ENCODE peak calls at places on chromosomes 5 and 9, in eight cellular contexts. W, Z, G, Q, P, C, J and O are unnamed samples.

GRCh38 chr9:95249986-95250385 is 67.5 kb downstream of the FANCC start:
- DNase-seq in W (no peak), Z (no peak), G (no peak), Q (no peak), P (no peak), C (no peak), J (no peak), O (no peak)

GRCh38 chr5:138212828-138213160 is 329 bp downstream of the CDC23 start:
- DNase-seq in W (peak), Z (no peak), G (peak), Q (peak), P (peak), C (peak), J (no peak), O (no peak)

GRCh38 chr5:37789991-37790390 is 49.9 kb downstream of the GDNF start:
- DNase-seq in W (no peak), Z (no peak), G (peak), Q (no peak), P (no peak), C (no peak), J (no peak), O (no peak)

GRCh38 chr5:125011982-125012381 is 265.5 kb upstream of the ZNF608 start:
- DNase-seq in W (no peak), Z (no peak), G (no peak), Q (no peak), P (no peak), C (no peak), J (no peak), O (no peak)

GRCh38 chr9:21584890-21585289 is 102.8 kb upstream of the IFNE start:
- DNase-seq in W (no peak), Z (no peak), G (no peak), Q (no peak), P (no peak), C (no peak), J (no peak), O (no peak)

GRCh38 chr5:132204330-132204729 is 23.3 kb downstream of the P4HA2 start:
- DNase-seq in W (no peak), Z (no peak), G (no peak), Q (no peak), P (no peak), C (no peak), J (no peak), O (no peak)

GRCh38 chr9:13171261-13171660 is 108.2 kb downstream of the MPDZ start:
- DNase-seq in W (no peak), Z (no peak), G (peak), Q (no peak), P (no peak), C (no peak), J (no peak), O (no peak)

GRCh38 chr9:92642599-92642998 is 27.3 kb downstream of the IPPK start:
- DNase-seq in W (no peak), Z (peak), G (no peak), Q (peak), P (no peak), C (no peak), J (no peak), O (no peak)

GRCh38 chr5:11525020-11525419 is 379.2 kb downstream of the CTNND2 start:
- DNase-seq in W (no peak), Z (no peak), G (no peak), Q (no peak), P (no peak), C (no peak), J (no peak), O (no peak)

GRCh38 chr9:8880031-8880430 is 1080.5 kb upstream of the DMAC1 start:
- DNase-seq in W (no peak), Z (no peak), G (no peak), Q (no peak), P (no peak), C (no peak), J (no peak), O (no peak)

GRCh38 chr5:80216753-80217596 is 38.9 kb downstream of the SERINC5 start:
- DNase-seq in W (no peak), Z (peak), G (no peak), Q (no peak), P (no peak), C (peak), J (no peak), O (peak)

GRCh38 chr5:33462456-33462855 is 21.7 kb downstream of the TARS1 start:
- DNase-seq in W (no peak), Z (no peak), G (no peak), Q (no peak), P (no peak), C (no peak), J (no peak), O (no peak)

GRCh38 chr9:113737414-113738271 is 138.5 kb upstream of the ZNF618 start:
- DNase-seq in W (no peak), Z (no peak), G (peak), Q (peak), P (peak), C (peak), J (peak), O (no peak)

GRCh38 chr5:111347021-111347420 is 122.8 kb downstream of the CAMK4 start:
- DNase-seq in W (no peak), Z (no peak), G (no peak), Q (no peak), P (no peak), C (no peak), J (no peak), O (no peak)

GRCh38 chr5:135999396-136000139 is 29.2 kb upstream of the TGFBI start:
- DNase-seq in W (no peak), Z (no peak), G (peak), Q (no peak), P (no peak), C (no peak), J (no peak), O (no peak)

GRCh38 chr5:40401281-40401680 is 278.4 kb upstream of the PTGER4 start:
- DNase-seq in W (no peak), Z (no peak), G (peak), Q (no peak), P (no peak), C (no peak), J (no peak), O (no peak)

GRCh38 chr5:136769900-136770684 is 404.7 kb upstream of the TRPC7 start:
- DNase-seq in W (no peak), Z (peak), G (peak), Q (peak), P (peak), C (peak), J (no peak), O (peak)

GRCh38 chr5:7517006-7517405 is 121.1 kb downstream of the ADCY2 start:
- DNase-seq in W (no peak), Z (no peak), G (no peak), Q (no peak), P (no peak), C (no peak), J (no peak), O (no peak)

GRCh38 chr5:36682499-36682898 is 76.1 kb downstream of the SLC1A3 start:
- DNase-seq in W (no peak), Z (no peak), G (no peak), Q (no peak), P (no peak), C (no peak), J (no peak), O (no peak)

GRCh38 chr5:107396351-107396690 is 274.4 kb downstream of the EFNA5 start:
- DNase-seq in W (no peak), Z (no peak), G (no peak), Q (no peak), P (no peak), C (no peak), J (no peak), O (no peak)

GRCh38 chr5:43338856-43339255 is 25.6 kb upstream of the HMGCS1 start:
- DNase-seq in W (no peak), Z (no peak), G (no peak), Q (no peak), P (no peak), C (no peak), J (no peak), O (no peak)

GRCh38 chr5:123520677-123521247 is 8.8 kb downstream of the CSNK1G3 start:
- DNase-seq in W (no peak), Z (no peak), G (no peak), Q (no peak), P (no peak), C (no peak), J (no peak), O (no peak)

GRCh38 chr5:111755942-111756353 is 1.0 kb downstream of the NREP start:
- DNase-seq in W (no peak), Z (no peak), G (peak), Q (no peak), P (no peak), C (no peak), J (no peak), O (no peak)

GRCh38 chr9:8845376-8845775 is 1045.8 kb upstream of the DMAC1 start:
- DNase-seq in W (no peak), Z (no peak), G (no peak), Q (no peak), P (no peak), C (no peak), J (no peak), O (no peak)

GRCh38 chr5:150139334-150139733 is 16.3 kb downstream of the PDGFRB start:
- DNase-seq in W (no peak), Z (no peak), G (peak), Q (no peak), P (no peak), C (no peak), J (no peak), O (no peak)

GRCh38 chr9:121222524-121223171 is 21.0 kb upstream of the RAB14 start:
- DNase-seq in W (no peak), Z (no peak), G (peak), Q (no peak), P (no peak), C (no peak), J (no peak), O (no peak)

GRCh38 chr9:6538666-6539071 is 106.9 kb downstream of the GLDC start:
- DNase-seq in W (no peak), Z (no peak), G (peak), Q (no peak), P (no peak), C (no peak), J (no peak), O (no peak)

GRCh38 chr5:31987985-31988710 is 186.0 kb downstream of the GOLPH3 start:
- DNase-seq in W (no peak), Z (no peak), G (peak), Q (no peak), P (peak), C (no peak), J (no peak), O (no peak)

GRCh38 chr9:86827893-86828292 is 119.4 kb downstream of the GAS1 start:
- DNase-seq in W (no peak), Z (no peak), G (peak), Q (no peak), P (no peak), C (no peak), J (no peak), O (no peak)

GRCh38 chr5:79105868-79106267 is 5.7 kb upstream of the BHMT start:
- DNase-seq in W (no peak), Z (no peak), G (no peak), Q (no peak), P (peak), C (no peak), J (no peak), O (no peak)

GRCh38 chr5:3537942-3538341 is 57.7 kb upstream of the IRX1 start:
- DNase-seq in W (no peak), Z (no peak), G (no peak), Q (no peak), P (no peak), C (no peak), J (no peak), O (no peak)

DNA sequence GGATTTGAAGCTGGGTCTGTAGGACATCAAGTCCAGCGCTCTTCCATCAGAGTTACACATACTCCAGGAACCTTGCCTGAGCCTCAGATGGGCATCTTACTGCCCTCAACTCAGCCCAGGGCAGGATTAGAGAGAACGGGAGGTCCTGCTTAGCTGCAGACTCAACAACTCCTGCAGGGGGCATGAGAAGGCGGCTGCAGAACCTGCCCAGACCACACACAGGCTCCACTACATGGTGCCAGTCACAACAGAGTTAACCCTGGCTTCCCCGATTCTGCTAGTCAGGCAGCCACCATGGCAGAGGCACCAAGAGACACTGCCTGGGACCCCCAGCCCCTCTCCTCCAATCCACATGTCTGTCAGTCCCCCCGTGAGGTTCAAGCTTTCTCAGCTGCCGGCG is 23.9 kb upstream of the CPLX2 start:
- DNase-seq in W (no peak), Z (no peak), G (peak), Q (no peak), P (peak), C (no peak), J (no peak), O (no peak)
- TF ChIP-seq CTCF in W (no peak), Z (no peak), G (peak), Q (no peak), P (peak), C (no peak), J (no peak), O (no peak)

GRCh38 chr9:89808076-89808701 is 203.4 kb downstream of the GADD45G start:
- DNase-seq in W (no peak), Z (no peak), G (peak), Q (no peak), P (no peak), C (no peak), J (no peak), O (no peak)
- TF ChIP-seq CTCF in W (no peak), Z (no peak), G (peak), Q (no peak), P (no peak), C (no peak), J (no peak), O (peak)

DNA sequence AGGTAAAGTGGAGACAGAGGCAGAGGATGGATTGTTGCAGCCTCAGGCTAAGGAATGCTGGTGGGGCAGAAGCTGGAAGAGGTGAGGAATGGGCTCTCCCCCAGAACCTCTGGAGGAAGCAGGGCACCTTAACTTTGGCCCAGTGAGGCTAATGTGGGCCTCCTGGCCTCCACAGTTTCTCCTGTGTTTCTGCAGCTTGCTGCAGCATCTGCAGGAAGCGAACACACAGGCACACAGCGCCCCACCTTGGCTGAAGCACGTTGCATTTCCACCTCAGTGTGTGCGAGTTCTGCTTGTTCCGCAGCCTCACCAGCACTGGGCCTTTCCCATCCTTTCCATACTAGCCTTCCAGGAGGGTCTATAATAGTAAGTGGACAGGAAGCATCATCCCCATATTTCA is 27.2 kb upstream of the ASS1 start:
- DNase-seq in W (no peak), Z (no peak), G (peak), Q (no peak), P (no peak), C (no peak), J (no peak), O (no peak)
- TF ChIP-seq CTCF in W (no peak), Z (no peak), G (peak), Q (peak), P (peak), C (no peak), J (no peak), O (no peak)

GRCh38 chr5:147930759-147931158 is 24.4 kb upstream of the C5orf46 start:
- DNase-seq in W (no peak), Z (no peak), G (no peak), Q (no peak), P (no peak), C (no peak), J (no peak), O (no peak)

GRCh38 chr5:147939431-147940114 is 33.2 kb upstream of the C5orf46 start:
- DNase-seq in W (no peak), Z (no peak), G (no peak), Q (no peak), P (no peak), C (no peak), J (no peak), O (peak)

DNA sequence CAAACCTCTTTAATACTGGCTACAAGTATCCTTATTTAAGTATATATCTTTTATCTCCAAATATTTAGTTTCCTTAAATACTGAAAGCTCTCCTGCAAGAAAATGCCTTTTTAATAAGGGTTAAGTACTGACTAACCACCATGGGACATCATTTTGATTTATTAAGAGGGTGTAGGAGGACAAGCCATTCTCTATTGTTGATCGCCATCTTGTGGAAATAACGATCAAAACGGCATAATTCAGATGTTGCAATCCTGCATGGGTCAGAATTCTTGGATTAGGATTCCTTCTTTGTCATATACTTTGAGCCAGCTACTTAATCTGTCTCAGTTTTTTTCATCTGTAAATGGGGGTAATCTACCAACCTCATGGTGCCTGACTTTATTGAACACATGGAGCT is 28.7 kb upstream of the C5orf46 start:
- DNase-seq in W (no peak), Z (no peak), G (peak), Q (no peak), P (peak), C (no peak), J (no peak), O (no peak)
- TF ChIP-seq CTCF in W (no peak), Z (peak), G (peak), Q (peak), P (peak), C (peak), J (no peak), O (peak)

DNA sequence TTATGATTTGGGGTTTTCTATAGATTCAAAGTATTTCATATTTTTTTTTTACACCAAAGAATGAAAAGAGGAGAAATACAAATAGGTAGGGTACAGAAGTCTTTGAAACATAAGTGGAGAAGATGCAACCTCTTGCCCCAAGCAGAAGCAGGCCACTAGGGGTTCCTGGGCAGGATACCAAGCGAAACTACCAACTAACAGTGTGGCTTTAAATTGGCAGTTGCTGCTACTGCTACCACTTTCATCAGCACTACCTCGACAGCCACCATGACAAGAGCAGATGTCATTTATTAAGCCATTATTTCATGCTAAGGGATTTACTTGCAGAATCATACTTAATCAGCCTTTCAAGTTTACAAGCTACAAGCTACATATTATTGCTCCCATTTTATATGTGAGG is 288.1 kb downstream of the NR3C1 start:
- DNase-seq in W (no peak), Z (no peak), G (no peak), Q (no peak), P (no peak), C (no peak), J (no peak), O (no peak)
- TF ChIP-seq CTCF in W (no peak), Z (no peak), G (no peak), Q (no peak), P (no peak), C (no peak), J (no peak), O (no peak)